ENCODE peak calls at places on chromosomes 4 and X, in six cellular contexts. P, Y, V, O, X and A are unnamed samples.

GRCh38 chrX:50036481-50036880 is 114.1 kb downstream of the CLCN5 start:
- DNase-seq in P (no peak), Y (no peak), V (no peak), O (no peak), X (no peak), A (no peak)

GRCh38 chr4:154464654-154465053 is 26.9 kb downstream of the DCHS2 start:
- DNase-seq in P (no peak), Y (no peak), V (no peak), O (no peak), X (no peak), A (no peak)

GRCh38 chr4:121308328-121308663 is 72.5 kb downstream of the QRFPR start:
- DNase-seq in P (no peak), Y (no peak), V (no peak), O (no peak), X (no peak), A (no peak)

GRCh38 chrX:151982217-151982616 is 7.7 kb upstream of the GABRE start:
- DNase-seq in P (no peak), Y (peak; percentile 70), V (no peak), O (no peak), X (no peak), A (no peak)

GRCh38 chr4:18954538-18954937 is 933.0 kb upstream of the LCORL start:
- DNase-seq in P (no peak), Y (no peak), V (no peak), O (no peak), X (no peak), A (no peak)

GRCh38 chr4:23333556-23333945 is 556.3 kb downstream of the PPARGC1A start:
- DNase-seq in P (no peak), Y (no peak), V (no peak), O (no peak), X (no peak), A (no peak)

GRCh38 chr4:123477804-123478209 is 81.2 kb downstream of the SPRY1 start:
- DNase-seq in P (peak; percentile 10), Y (peak; percentile 75), V (peak; percentile 36), O (peak; percentile 70), X (no peak), A (no peak)

GRCh38 chrX:41730101-41730500 is 6.1 kb downstream of the GPR82 start:
- DNase-seq in P (no peak), Y (no peak), V (no peak), O (no peak), X (no peak), A (no peak)

GRCh38 chr4:121168865-121169281 is 4.8 kb upstream of the TNIP3 start:
- DNase-seq in P (no peak), Y (no peak), V (no peak), O (no peak), X (no peak), A (no peak)

GRCh38 chr4:170089274-170089742 is 448 bp downstream of the AADAT start:
- DNase-seq in P (peak; percentile 10), Y (peak; percentile 36), V (peak; percentile 28), O (no peak), X (no peak), A (no peak)

GRCh38 chr4:89110986-89111832 is at the start of gene TIGD2:
- DNase-seq in P (peak; percentile 92), Y (peak; percentile 61), V (peak; percentile 92), O (peak; percentile 85), X (peak; percentile 88), A (peak; percentile 77)

GRCh38 chr4:176191974-176192373 is 3.4 kb downstream of the SPATA4 start:
- DNase-seq in P (no peak), Y (no peak), V (no peak), O (no peak), X (no peak), A (no peak)
- TF ChIP-seq CTCF in P (no peak), Y (no peak), V (no peak), O (no peak), X (no peak), A (no peak)

GRCh38 chrX:135688137-135688536 is 25.3 kb upstream of the CT45A1 start:
- DNase-seq in P (no peak), Y (no peak), V (peak; percentile 31), O (no peak), X (no peak), A (no peak)
- TF ChIP-seq CTCF in P (no peak), Y (peak; percentile 2), V (no peak), O (peak; percentile 47), X (no peak), A (peak; percentile 11)

GRCh38 chrX:13396887-13397286 is 77.0 kb upstream of the ATXN3L start:
- DNase-seq in P (no peak), Y (no peak), V (no peak), O (no peak), X (no peak), A (no peak)
- TF ChIP-seq CTCF in P (no peak), Y (no peak), V (no peak), O (no peak), X (no peak), A (no peak)

GRCh38 chr4:103204114-103204513 is 6.0 kb upstream of the CENPE start:
- DNase-seq in P (no peak), Y (no peak), V (no peak), O (peak; percentile 7), X (no peak), A (no peak)

GRCh38 chr4:103201724-103202123 is 3.6 kb upstream of the CENPE start:
- DNase-seq in P (no peak), Y (no peak), V (no peak), O (no peak), X (no peak), A (no peak)

GRCh38 chr4:103207673-103208072 is 9.5 kb upstream of the CENPE start:
- DNase-seq in P (no peak), Y (no peak), V (peak; percentile 17), O (no peak), X (no peak), A (no peak)
- TF ChIP-seq CTCF in P (no peak), Y (peak; percentile 19), V (no peak), O (peak; percentile 42), X (no peak), A (no peak)